ENCODE peak calls at places on chromosomes 2 and 18, in six cellular contexts. L is left ventricle myocardium inferior, S is type B pancreatic cell, B is right lobe of liver, R is GM04504, G is activated T-helper 1 cell treated with Interleukin-2 at 50 U/mL for 16 hours. P is an unnamed sample.

GRCh38 chr18:67199993-67200617 is 316.4 kb downstream of the DSEL start:
- DNase-seq in L (no peak), S (no peak), B (no peak), R (peak; percentile 32), G (no peak), P (no peak)

GRCh38 chr2:20868377-20868776 is 45.5 kb upstream of the LDAH start:
- DNase-seq in L (no peak), S (no peak), B (no peak), R (no peak), G (no peak), P (no peak)

GRCh38 chr2:174903243-174903513 is 102.0 kb downstream of the CHN1 start:
- DNase-seq in L (no peak), S (no peak), B (no peak), R (no peak), G (no peak), P (no peak)

GRCh38 chr2:71538241-71538640 is 84.9 kb downstream of the DYSF start:
- DNase-seq in L (no peak), S (no peak), B (no peak), R (no peak), G (no peak), P (no peak)

GRCh38 chr2:36486546-36487044 is 111.4 kb downstream of the FEZ2 start:
- DNase-seq in L (no peak), S (no peak), B (no peak), R (no peak), G (no peak), P (no peak)

GRCh38 chr18:70442933-70443332 is 154.1 kb downstream of the SOCS6 start:
- DNase-seq in L (no peak), S (no peak), B (no peak), R (no peak), G (no peak), P (no peak)

GRCh38 chr2:165162466-165162865 is 41.4 kb downstream of the SCN3A start:
- DNase-seq in L (no peak), S (no peak), B (no peak), R (no peak), G (no peak), P (no peak)

GRCh38 chr2:15449542-15450236 is 111.4 kb downstream of the NBAS start:
- DNase-seq in L (no peak), S (no peak), B (no peak), R (no peak), G (no peak), P (no peak)

GRCh38 chr2:78992451-78992806 is 33.1 kb upstream of the REG3G start:
- DNase-seq in L (no peak), S (no peak), B (no peak), R (no peak), G (no peak), P (no peak)

GRCh38 chr2:25651782-25652455 is 21.5 kb downstream of the DTNB start:
- DNase-seq in L (no peak), S (no peak), B (no peak), R (no peak), G (no peak), P (no peak)

GRCh38 chr2:20599861-20600461 is 50.9 kb downstream of the HS1BP3 start:
- DNase-seq in L (no peak), S (no peak), B (peak; percentile 47), R (no peak), G (no peak), P (peak; percentile 62)

GRCh38 chr2:55883829-55884228 is 39.8 kb downstream of the EFEMP1 start:
- DNase-seq in L (no peak), S (no peak), B (no peak), R (no peak), G (no peak), P (no peak)